ENCODE peak calls at places on chromosome 15, in four cellular contexts. One of them, this sample, is unnamed.
A peak's percentile ranks its signal among the peaks of the same experiment; 100 is the strongest.

GRCh38 chr15:53226559-53226958 is 436.4 kb upstream of the ONECUT1 start:
- DNase-seq in tibial artery: no peak
- DNase-seq in HCT116: no peak
- DNase-seq in GM23338: no peak
- DNase-seq in this sample: no peak

GRCh38 chr15:63156708-63157065 is 590 bp downstream of the RPS27L start:
- DNase-seq in tibial artery: peak; percentile 37
- DNase-seq in HCT116: no peak
- DNase-seq in GM23338: peak; percentile 39
- DNase-seq in this sample: peak; percentile 43

GRCh38 chr15:41928637-41929620 is 35.1 kb upstream of the SPTBN5 start:
- DNase-seq in tibial artery: peak; percentile 66
- DNase-seq in HCT116: no peak
- DNase-seq in GM23338: no peak
- DNase-seq in this sample: peak; percentile 53

GRCh38 chr15:79051941-79052731 is 38.4 kb downstream of the RASGRF1 start:
- DNase-seq in tibial artery: no peak
- DNase-seq in HCT116: no peak
- DNase-seq in GM23338: no peak
- DNase-seq in this sample: peak; percentile 63

GRCh38 chr15:37112171-37112570 is 11.8 kb upstream of the MEIS2 start:
- DNase-seq in tibial artery: no peak
- DNase-seq in HCT116: no peak
- DNase-seq in GM23338: no peak
- DNase-seq in this sample: no peak

GRCh38 chr15:64883997-64884511 is 27.6 kb upstream of the ANKDD1A start:
- DNase-seq in tibial artery: peak; percentile 83
- DNase-seq in HCT116: no peak
- DNase-seq in GM23338: no peak
- DNase-seq in this sample: peak; percentile 64

GRCh38 chr15:99239545-99240198 is 9.7 kb downstream of the TTC23 start:
- DNase-seq in tibial artery: no peak
- DNase-seq in HCT116: no peak
- DNase-seq in GM23338: no peak
- DNase-seq in this sample: no peak

GRCh38 chr15:100601158-100601557 is 826 bp downstream of the LINS1 start:
- DNase-seq in tibial artery: no peak
- DNase-seq in HCT116: no peak
- DNase-seq in GM23338: peak; percentile 21
- DNase-seq in this sample: no peak

GRCh38 chr15:78998526-78998925 is 53.7 kb upstream of the CTSH start:
- DNase-seq in tibial artery: no peak
- DNase-seq in HCT116: no peak
- DNase-seq in GM23338: no peak
- DNase-seq in this sample: no peak

GRCh38 chr15:40918146-40918798 is 10.9 kb upstream of the DLL4 start:
- DNase-seq in tibial artery: no peak
- DNase-seq in HCT116: no peak
- DNase-seq in GM23338: no peak
- DNase-seq in this sample: no peak
- H3K4me3 ChIP-seq in tibial artery: no peak overlapping the region
- H3K4me3 ChIP-seq in HCT116: no peak overlapping the region
- H3K4me3 ChIP-seq in GM23338: no peak overlapping the region
- H3K4me3 ChIP-seq in this sample: no peak overlapping the region

DNA sequence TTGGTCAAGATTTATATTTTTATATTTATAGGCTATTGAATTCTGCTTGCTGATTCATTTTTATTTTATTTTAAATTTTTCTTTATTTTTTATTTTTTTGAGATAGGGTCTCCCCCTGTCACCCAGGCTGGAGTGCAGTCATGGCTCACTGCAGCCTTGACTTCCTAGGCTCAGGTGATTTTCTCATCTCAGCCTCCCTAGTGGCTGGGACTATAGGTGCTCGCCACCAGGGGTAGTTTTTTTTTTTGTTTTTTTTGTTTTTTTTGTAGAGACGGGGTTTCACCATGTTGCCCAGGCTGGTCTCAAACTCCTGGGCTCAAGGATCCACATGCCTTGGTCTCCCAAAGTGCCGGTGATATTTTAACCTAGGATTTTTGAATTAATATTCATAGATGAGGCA is 31.2 kb downstream of the NR2E3 start:
- DNase-seq in tibial artery: no peak
- DNase-seq in HCT116: no peak
- DNase-seq in GM23338: peak; percentile 31
- DNase-seq in this sample: no peak
- H3K4me3 ChIP-seq in tibial artery: no peak overlapping the region
- H3K4me3 ChIP-seq in HCT116: no peak overlapping the region
- H3K4me3 ChIP-seq in GM23338: no peak overlapping the region
- H3K4me3 ChIP-seq in this sample: no peak overlapping the region

DNA sequence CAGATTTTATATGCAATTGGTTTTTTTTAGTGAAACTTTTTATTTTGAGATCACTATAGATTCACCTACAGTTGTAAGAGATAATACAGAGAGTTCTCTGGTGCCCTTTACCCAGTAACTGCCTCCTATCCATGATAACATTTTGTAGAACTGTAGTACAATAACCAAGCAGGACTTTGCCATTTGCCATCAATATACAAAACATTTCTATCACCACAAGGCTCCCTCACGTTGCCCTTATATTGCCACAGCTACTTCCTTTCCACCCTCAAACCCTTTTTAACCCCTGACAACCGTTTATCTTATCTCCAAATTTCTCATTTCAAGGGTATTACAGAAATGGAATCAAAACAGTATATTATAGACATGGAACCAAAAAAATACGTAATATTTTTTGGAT is 130.7 kb upstream of the GOLGA6L4 start:
- DNase-seq in tibial artery: no peak
- DNase-seq in HCT116: no peak
- DNase-seq in GM23338: no peak
- DNase-seq in this sample: no peak
- H3K4me3 ChIP-seq in tibial artery: no peak overlapping the region
- H3K4me3 ChIP-seq in HCT116: no peak overlapping the region
- H3K4me3 ChIP-seq in GM23338: no peak overlapping the region
- H3K4me3 ChIP-seq in this sample: no peak overlapping the region

DNA sequence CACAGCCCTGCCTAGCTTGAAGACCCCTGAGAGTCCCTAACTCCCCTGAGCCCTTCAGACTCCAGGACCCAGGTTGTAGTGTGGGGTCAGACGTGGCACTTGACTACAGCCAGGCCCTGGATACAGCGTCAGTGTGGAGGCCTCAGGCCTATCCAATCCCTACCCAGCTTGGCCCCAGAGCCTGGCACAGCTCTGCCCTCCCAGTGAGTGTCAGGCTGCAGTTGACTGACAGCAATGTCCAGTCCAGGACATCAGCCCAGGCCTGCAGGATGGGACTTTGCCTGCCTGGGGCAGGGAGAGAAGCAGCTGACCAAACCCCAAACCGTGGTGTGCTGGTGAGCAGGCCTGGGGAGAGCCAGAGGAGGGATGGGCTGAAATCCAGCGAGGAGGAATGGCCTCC is 27.3 kb downstream of the KLF13 start:
- DNase-seq in tibial artery: no peak
- DNase-seq in HCT116: no peak
- DNase-seq in GM23338: no peak
- DNase-seq in this sample: no peak
- H3K4me3 ChIP-seq in tibial artery: peak overlapping the region; percentile 28
- H3K4me3 ChIP-seq in HCT116: no peak overlapping the region
- H3K4me3 ChIP-seq in GM23338: no peak overlapping the region
- H3K4me3 ChIP-seq in this sample: no peak overlapping the region

GRCh38 chr15:71422530-71423259 is 307.4 kb downstream of the THSD4 start:
- DNase-seq in tibial artery: no peak
- DNase-seq in HCT116: no peak
- DNase-seq in GM23338: no peak
- DNase-seq in this sample: no peak
- H3K4me3 ChIP-seq in tibial artery: no peak overlapping the region
- H3K4me3 ChIP-seq in HCT116: no peak overlapping the region
- H3K4me3 ChIP-seq in GM23338: no peak overlapping the region
- H3K4me3 ChIP-seq in this sample: no peak overlapping the region

DNA sequence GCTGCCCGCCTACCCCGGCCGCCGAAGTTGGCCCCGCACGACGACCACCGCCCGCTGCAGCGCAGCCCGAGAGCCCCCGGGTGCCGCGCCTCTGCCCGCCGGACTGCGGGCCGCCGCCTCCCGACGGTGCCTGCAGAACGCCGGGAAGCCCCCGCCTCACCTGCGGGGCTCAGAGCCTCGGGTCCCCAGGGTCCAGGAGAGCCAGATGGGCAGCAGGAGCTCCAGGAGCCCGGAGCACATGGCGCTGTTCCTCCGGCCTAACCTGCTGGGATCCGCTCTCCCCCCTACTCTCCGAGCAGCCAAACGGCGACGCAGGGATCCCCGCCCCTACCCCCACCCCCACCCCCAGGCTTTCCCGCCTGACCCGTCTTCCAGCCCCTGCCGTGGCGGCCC is 615 bp upstream of the GABRB3 start:
- DNase-seq in tibial artery: no peak
- DNase-seq in HCT116: no peak
- DNase-seq in GM23338: peak; percentile 46
- DNase-seq in this sample: peak; percentile 87
- H3K4me3 ChIP-seq in tibial artery: peak overlapping the region; percentile 55
- H3K4me3 ChIP-seq in HCT116: no peak overlapping the region
- H3K4me3 ChIP-seq in GM23338: peak overlapping the region; percentile 57
- H3K4me3 ChIP-seq in this sample: peak overlapping the region; percentile 72

GRCh38 chr15:77568014-77568959 is 64.4 kb downstream of the LINGO1 start:
- DNase-seq in tibial artery: no peak
- DNase-seq in HCT116: no peak
- DNase-seq in GM23338: no peak
- DNase-seq in this sample: no peak
- H3K4me3 ChIP-seq in tibial artery: no peak overlapping the region
- H3K4me3 ChIP-seq in HCT116: no peak overlapping the region
- H3K4me3 ChIP-seq in GM23338: no peak overlapping the region
- H3K4me3 ChIP-seq in this sample: no peak overlapping the region

DNA sequence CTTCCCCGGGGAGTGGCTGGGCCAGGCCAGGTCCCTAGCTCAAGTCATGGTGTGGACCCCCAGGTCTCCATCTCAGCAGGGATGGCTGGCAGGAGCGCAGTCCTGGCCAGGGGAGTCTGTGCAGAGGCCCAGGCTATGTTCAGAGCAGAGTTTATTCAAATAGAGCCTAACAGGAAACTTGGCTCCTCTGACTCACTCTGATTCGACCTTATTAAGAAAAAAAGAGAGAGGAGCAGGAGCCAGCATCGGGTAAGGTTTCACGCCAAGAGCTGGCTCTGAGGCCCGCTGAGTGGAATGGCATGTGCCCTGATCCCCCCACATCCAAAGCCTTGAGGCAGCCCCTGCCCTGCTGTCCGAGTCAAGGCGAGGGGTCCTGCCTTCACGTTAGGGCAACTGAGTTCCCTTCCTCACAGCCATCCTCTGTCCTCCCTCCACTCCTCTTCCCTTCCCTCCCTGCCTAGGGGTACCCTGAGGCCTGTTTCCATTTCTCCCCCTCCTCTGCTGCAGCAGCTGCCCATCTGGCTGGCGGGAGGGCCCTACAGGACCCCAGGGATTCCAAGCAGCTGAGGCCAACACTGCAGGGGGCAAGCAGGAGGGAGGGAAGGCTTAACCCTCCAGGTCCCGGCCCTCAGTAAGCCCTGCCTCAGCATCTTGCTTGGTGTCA is 1.9 kb upstream of the LOXL1 start:
- DNase-seq in tibial artery: peak; percentile 47
- DNase-seq in HCT116: no peak
- DNase-seq in GM23338: no peak
- DNase-seq in this sample: peak; percentile 68
- H3K4me3 ChIP-seq in tibial artery: peak overlapping the region; percentile 87
- H3K4me3 ChIP-seq in HCT116: no peak overlapping the region
- H3K4me3 ChIP-seq in GM23338: no peak overlapping the region
- H3K4me3 ChIP-seq in this sample: no peak overlapping the region

GRCh38 chr15:76140069-76140454 is 80.3 kb downstream of the TMEM266 start:
- DNase-seq in tibial artery: no peak
- DNase-seq in HCT116: no peak
- DNase-seq in GM23338: peak; percentile 74
- DNase-seq in this sample: peak; percentile 68
- H3K4me3 ChIP-seq in tibial artery: no peak overlapping the region
- H3K4me3 ChIP-seq in HCT116: no peak overlapping the region
- H3K4me3 ChIP-seq in GM23338: peak overlapping the region; percentile 24
- H3K4me3 ChIP-seq in this sample: peak overlapping the region; percentile 1

This sample was measured in H7.